ENCODE peak calls at places on chromosomes 6 and 20, in seven cellular contexts. T is heart left ventricle, D is A549, L is tibial nerve, A is hepatocyte, Z is keratinocyte, W is body of pancreas. H is an unnamed sample. For H3K4me1, the result is how much of the 10 kb centered on the place peaks cover.

GRCh38 chr6:38391206-38391908 is 248.4 kb downstream of the BTBD9 start:
- DNase-seq in T (no peak), D (no peak), L (no peak), A (peak), Z (peak), W (no peak), H (no peak)

GRCh38 chr6:18155864-18156396 is 708 bp downstream of the KDM1B start:
- DNase-seq in T (peak), D (peak), L (peak), A (peak), Z (peak), W (peak), H (peak)

GRCh38 chr6:157244175-157244574 is 79.1 kb downstream of the TMEM242 start:
- DNase-seq in T (peak), D (no peak), L (no peak), A (peak), Z (no peak), W (no peak), H (peak)

GRCh38 chr6:26033132-26033941 is 53.9 kb upstream of the HFE start:
- DNase-seq in T (peak), D (peak), L (peak), A (peak), Z (no peak), W (peak), H (peak)

GRCh38 chr6:5214570-5215052 is 46.1 kb downstream of the LYRM4 start:
- DNase-seq in T (peak), D (peak), L (no peak), A (peak), Z (no peak), W (no peak), H (peak)

GRCh38 chr6:2823104-2823850 is 18.4 kb downstream of the SERPINB1 start:
- DNase-seq in T (no peak), D (no peak), L (no peak), A (peak), Z (no peak), W (no peak), H (no peak)

GRCh38 chr6:34922177-34922663 is 33.2 kb downstream of the ANKS1A start:
- DNase-seq in T (no peak), D (peak), L (no peak), A (peak), Z (peak), W (no peak), H (peak)

GRCh38 chr20:5073154-5074049 is 46.4 kb downstream of the PCNA start:
- DNase-seq in T (peak), D (peak), L (peak), A (peak), Z (peak), W (peak), H (peak)

GRCh38 chr6:2958802-2959201 is 12.6 kb downstream of the SERPINB6 start:
- DNase-seq in T (no peak), D (no peak), L (no peak), A (no peak), Z (no peak), W (no peak), H (no peak)

GRCh38 chr20:61938839-61939690 is 126.6 kb downstream of the TAF4 start:
- DNase-seq in T (peak), D (no peak), L (no peak), A (no peak), Z (no peak), W (no peak), H (no peak)

GRCh38 chr6:38443750-38444149 is 196.0 kb downstream of the BTBD9 start:
- DNase-seq in T (no peak), D (no peak), L (no peak), A (no peak), Z (no peak), W (no peak), H (no peak)

GRCh38 chr6:111862727-111863126 is 10.5 kb downstream of the FYN start:
- DNase-seq in T (no peak), D (no peak), L (no peak), A (no peak), Z (no peak), W (no peak), H (no peak)

GRCh38 chr6:148134566-148134965 is 208.1 kb upstream of the SASH1 start:
- DNase-seq in T (no peak), D (no peak), L (no peak), A (no peak), Z (no peak), W (no peak), H (no peak)

GRCh38 chr6:13006578-13007300 is 290.2 kb downstream of the PHACTR1 start:
- DNase-seq in T (no peak), D (no peak), L (no peak), A (no peak), Z (no peak), W (no peak), H (peak)

GRCh38 chr6:33091957-33092356 is 16.2 kb downstream of the HLA-DPB1 start:
- DNase-seq in T (no peak), D (peak), L (peak), A (no peak), Z (no peak), W (peak), H (peak)

GRCh38 chr6:151624900-151625536 is 131.2 kb downstream of the CCDC170 start:
- DNase-seq in T (no peak), D (no peak), L (no peak), A (no peak), Z (no peak), W (no peak), H (no peak)

GRCh38 chr6:168029459-168030217 is 32.2 kb downstream of the KIF25 start:
- DNase-seq in T (no peak), D (no peak), L (no peak), A (no peak), Z (no peak), W (no peak), H (no peak)

GRCh38 chr20:46767127-46767761 is 57.8 kb downstream of the SLC2A10 start:
- DNase-seq in T (no peak), D (peak), L (peak), A (peak), Z (no peak), W (no peak), H (peak)

GRCh38 chr6:44268095-44268628 is 2.1 kb upstream of the TMEM151B start:
- DNase-seq in T (no peak), D (peak), L (peak), A (peak), Z (no peak), W (peak), H (peak)

GRCh38 chr6:24738732-24739131 is 19.8 kb upstream of the C6orf62 start:
- DNase-seq in T (no peak), D (no peak), L (no peak), A (no peak), Z (no peak), W (peak), H (no peak)

GRCh38 chr6:147238164-147238563 is 33.9 kb downstream of the STXBP5 start:
- DNase-seq in T (no peak), D (no peak), L (no peak), A (no peak), Z (no peak), W (no peak), H (no peak)

GRCh38 chr20:46820682-46821081 is 74.0 kb upstream of the EYA2 start:
- DNase-seq in T (no peak), D (no peak), L (no peak), A (no peak), Z (no peak), W (no peak), H (no peak)

GRCh38 chr6:81362246-81362645 is 390.2 kb downstream of the TENT5A start:
- DNase-seq in T (no peak), D (no peak), L (no peak), A (no peak), Z (no peak), W (no peak), H (no peak)

GRCh38 chr6:7145269-7146078 is 37.7 kb downstream of the RREB1 start:
- DNase-seq in T (no peak), D (no peak), L (no peak), A (no peak), Z (no peak), W (peak), H (no peak)

GRCh38 chr20:21809961-21810523 is 104.6 kb downstream of the PAX1 start:
- DNase-seq in T (no peak), D (no peak), L (no peak), A (no peak), Z (no peak), W (no peak), H (no peak)

GRCh38 chr20:25020901-25021301 is 28.4 kb upstream of the APMAP start:
- DNase-seq in T (peak), D (no peak), L (no peak), A (no peak), Z (no peak), W (peak), H (no peak)

GRCh38 chr6:106125925-106126435 is 39.8 kb downstream of the PRDM1 start:
- DNase-seq in T (no peak), D (no peak), L (no peak), A (peak), Z (no peak), W (no peak), H (no peak)

GRCh38 chr20:44247131-44247571 is at the start of gene GDAP1L1:
- DNase-seq in T (peak), D (no peak), L (no peak), A (peak), Z (no peak), W (peak), H (peak)

GRCh38 chr20:6708010-6708409 is 59.5 kb upstream of the BMP2 start:
- DNase-seq in T (peak), D (no peak), L (peak), A (peak), Z (peak), W (peak), H (no peak)
- H3K4me1 ChIP-seq in T (under half), D (under half), L (under half), A (half or more), Z (under half), W (half or more), H (half or more)

DNA sequence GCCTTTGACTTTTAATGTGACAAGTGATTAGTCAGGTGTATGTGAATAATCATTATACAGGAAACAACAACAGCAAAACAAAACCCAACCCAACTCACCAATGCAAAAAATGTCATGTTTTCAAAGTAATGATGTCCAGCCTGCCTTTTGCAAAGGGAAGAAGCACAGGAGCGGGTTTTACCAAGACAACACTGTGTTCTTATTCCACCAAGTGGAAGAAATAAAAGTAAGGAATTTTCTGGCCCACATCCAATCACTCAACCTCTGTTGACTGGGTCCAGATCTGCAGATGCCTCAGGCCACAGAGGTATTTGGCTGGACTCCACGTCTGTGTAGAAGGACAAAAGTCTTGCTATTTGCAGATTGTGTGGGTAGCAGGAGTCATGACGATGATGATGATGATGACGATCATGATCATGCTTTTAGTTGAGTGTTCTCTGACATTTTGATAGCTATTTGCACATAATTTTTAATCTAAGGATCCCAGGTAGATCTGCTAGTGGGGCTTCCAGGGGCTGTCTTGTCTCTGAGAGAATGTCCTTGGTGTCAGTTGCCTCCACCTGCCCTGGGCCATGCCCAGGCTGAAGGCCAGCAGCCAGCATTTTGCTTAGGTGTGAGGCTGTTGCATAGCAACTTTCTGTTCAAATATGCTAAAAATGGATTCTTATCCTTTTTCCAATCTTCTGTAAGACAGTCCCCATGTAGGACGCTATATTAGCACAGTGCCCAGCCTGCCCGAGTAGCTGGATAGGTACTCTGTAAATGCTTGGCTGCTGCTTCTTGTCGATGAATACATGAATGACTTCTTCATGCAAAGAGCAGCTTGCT is 62.3 kb upstream of the CITED2 start:
- DNase-seq in T (no peak), D (peak), L (no peak), A (no peak), Z (peak), W (peak), H (peak)
- TF ChIP-seq CTCF in T (no peak), D (no peak), L (no peak), A (no peak), Z (no peak), W (no peak), H (no peak)

GRCh38 chr20:41537865-41538264 is 80.3 kb downstream of the CHD6 start:
- DNase-seq in T (no peak), D (no peak), L (no peak), A (no peak), Z (no peak), W (no peak), H (no peak)
- H3K4me3 ChIP-seq in T (no peak), D (no peak), L (no peak), A (no peak), Z (no peak), W (no peak), H (no peak)

DNA sequence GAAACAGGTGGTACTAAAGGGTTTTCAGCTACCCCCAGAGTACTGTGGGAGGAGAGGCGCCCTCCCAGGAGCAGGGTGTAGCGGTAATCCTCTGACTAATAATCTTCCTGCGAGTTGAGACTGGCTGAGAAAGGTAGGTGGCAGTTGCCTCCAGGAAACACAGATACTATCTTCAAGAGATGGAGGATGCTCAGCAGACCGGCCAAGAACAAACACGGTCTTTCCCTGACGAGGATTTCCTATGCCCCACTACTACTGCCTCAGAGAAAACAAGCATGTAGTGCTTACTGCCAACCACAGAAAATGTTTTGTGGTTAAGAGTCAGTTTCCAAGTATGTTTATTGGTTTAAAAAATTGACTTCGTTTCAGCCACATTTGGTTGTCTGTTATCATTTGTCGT is 26.8 kb downstream of the C6orf89 start:
- DNase-seq in T (no peak), D (no peak), L (no peak), A (peak), Z (peak), W (no peak), H (no peak)
- H3K4me1 ChIP-seq in T (under half), D (under half), L (under half), A (under half), Z (under half), W (under half), H (under half)

GRCh38 chr6:89597988-89598387 is 40.6 kb downstream of the LYRM2 start:
- DNase-seq in T (no peak), D (peak), L (peak), A (peak), Z (no peak), W (no peak), H (peak)
- TF ChIP-seq CTCF in T (no peak), D (no peak), L (no peak), A (peak), Z (no peak), W (peak), H (peak)

GRCh38 chr6:72975346-72975745 is 249.9 kb downstream of the KHDC1L start:
- DNase-seq in T (no peak), D (no peak), L (no peak), A (peak), Z (no peak), W (no peak), H (no peak)
- H3K4me3 ChIP-seq in T (no peak), D (no peak), L (no peak), A (no peak), Z (no peak), W (no peak), H (no peak)

DNA sequence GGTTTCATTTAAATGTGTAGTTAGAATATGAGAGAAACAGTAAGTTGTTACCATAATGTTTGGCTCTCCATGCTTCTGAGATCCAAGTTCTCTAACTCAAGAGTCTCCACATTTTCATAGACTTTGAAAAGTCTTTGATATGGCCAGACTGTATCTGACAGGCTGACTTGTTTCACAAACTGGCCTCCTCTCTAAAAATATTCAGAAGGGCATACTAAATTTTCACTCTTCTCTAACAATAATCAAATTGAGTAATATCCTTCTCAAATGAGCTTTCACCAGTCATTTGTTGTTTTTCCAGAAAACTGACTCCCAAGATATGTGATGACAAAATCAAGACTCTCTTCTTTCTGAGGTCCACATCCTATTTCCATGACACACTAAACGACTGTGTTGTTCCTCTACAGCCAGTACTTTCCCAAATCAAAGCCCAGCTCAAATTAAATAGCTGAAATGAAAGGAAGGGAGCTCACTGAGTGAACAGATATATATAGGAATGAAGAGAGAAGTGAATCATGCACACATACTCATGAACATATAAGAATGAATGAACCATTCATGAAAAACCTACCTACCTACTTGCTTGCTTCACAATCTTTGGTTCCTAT is 15.1 kb downstream of the HIVEP2 start:
- DNase-seq in T (no peak), D (no peak), L (no peak), A (no peak), Z (no peak), W (no peak), H (peak)
- H3K4me1 ChIP-seq in T (under half), D (under half), L (under half), A (under half), Z (under half), W (half or more), H (under half)

GRCh38 chr6:1792989-1793388 is 183.3 kb downstream of the FOXC1 start:
- DNase-seq in T (no peak), D (peak), L (no peak), A (no peak), Z (no peak), W (peak), H (no peak)
- TF ChIP-seq CTCF in T (no peak), D (peak), L (no peak), A (peak), Z (peak), W (peak), H (peak)

GRCh38 chr20:10280016-10280908 is 61.6 kb downstream of the SNAP25 start:
- DNase-seq in T (no peak), D (no peak), L (no peak), A (no peak), Z (no peak), W (no peak), H (no peak)
- H3K4me3 ChIP-seq in T (no peak), D (no peak), L (no peak), A (no peak), Z (no peak), W (no peak), H (no peak)